ENCODE peak calls at places on chromosomes 5 and 9, in seven cellular contexts. W, F, T, N, E, S and B are unnamed samples.

GRCh38 chr5:33675958-33676464 is 215.8 kb downstream of the ADAMTS12 start:
- DNase-seq in S (no peak), W (no peak), T (no peak), N (no peak), F (no peak), E (no peak), B (no peak)

GRCh38 chr9:89865357-89865756 is 260.5 kb downstream of the GADD45G start:
- DNase-seq in T (no peak), E (no peak), W (no peak), S (no peak), N (no peak), F (no peak), B (no peak)

GRCh38 chr5:59483971-59484472 is 409.5 kb downstream of the PDE4D start:
- DNase-seq in E (no peak), W (no peak), T (peak), N (no peak), S (no peak), F (no peak), B (peak)

GRCh38 chr5:54676466-54676865 is 158.9 kb downstream of the SNX18 start:
- DNase-seq in T (no peak), E (no peak), F (no peak), S (no peak), W (no peak), N (no peak), B (no peak)

GRCh38 chr9:70614786-70615565 is 200.5 kb upstream of the KLF9 start:
- DNase-seq in T (no peak), E (no peak), W (no peak), F (no peak), N (no peak), S (no peak), B (no peak)

GRCh38 chr5:76388236-76388635 is 14.8 kb upstream of the IQGAP2 start:
- DNase-seq in N (no peak), W (no peak), E (no peak), F (no peak), S (no peak), T (no peak), B (no peak)

GRCh38 chr5:22852807-22853670 is at the start of gene CDH12:
- DNase-seq in W (no peak), N (no peak), T (peak), S (peak), E (peak), F (peak), B (peak)

GRCh38 chr9:20593551-20593950 is 28.7 kb downstream of the MLLT3 start:
- DNase-seq in E (no peak), F (no peak), T (peak), W (no peak), S (no peak), N (no peak), B (peak)

GRCh38 chr9:4220361-4220760 is 79.5 kb downstream of the GLIS3 start:
- DNase-seq in W (no peak), N (no peak), F (no peak), T (no peak), S (no peak), E (no peak), B (no peak)

GRCh38 chr5:180289433-180289832 is 2.5 kb downstream of the MAPK9 start:
- DNase-seq in N (no peak), T (peak), S (peak), E (no peak), W (no peak), F (no peak), B (peak)

GRCh38 chr5:37667846-37668245 is 172.0 kb downstream of the GDNF start:
- DNase-seq in N (no peak), W (no peak), E (no peak), F (no peak), T (no peak), S (no peak), B (no peak)

GRCh38 chr5:73418244-73418691 is 30.3 kb downstream of the FOXD1 start:
- DNase-seq in T (no peak), S (no peak), W (no peak), E (no peak), N (no peak), F (no peak), B (no peak)

GRCh38 chr9:16986441-16987387 is 116.2 kb upstream of the BNC2 start:
- DNase-seq in N (peak), T (peak), F (no peak), E (no peak), S (no peak), W (no peak), B (peak)

GRCh38 chr5:35777358-35778087 is 79.2 kb upstream of the IL7R start:
- DNase-seq in N (peak), T (peak), S (peak), E (peak), W (peak), F (peak), B (no peak)

GRCh38 chr5:20469390-20469789 is 481.4 kb upstream of the CDH18 start:
- DNase-seq in W (no peak), F (no peak), S (no peak), N (no peak), E (no peak), T (no peak), B (no peak)

GRCh38 chr9:37749129-37749528 is 4.5 kb upstream of the TRMT10B start:
- DNase-seq in F (no peak), W (no peak), T (no peak), E (no peak), S (no peak), N (no peak), B (no peak)

GRCh38 chr5:66653380-66653779 is 57.2 kb downstream of the MAST4 start:
- DNase-seq in F (no peak), W (no peak), S (no peak), T (peak), E (no peak), N (no peak), B (peak)

GRCh38 chr5:101942321-101942882 is 353.7 kb downstream of the SLCO4C1 start:
- DNase-seq in W (no peak), E (peak), N (no peak), S (peak), T (peak), F (peak), B (peak)

GRCh38 chr9:16417101-16417500 is 453.4 kb downstream of the BNC2 start:
- DNase-seq in E (no peak), F (no peak), S (no peak), T (peak), W (no peak), N (peak), B (no peak)

GRCh38 chr5:110218994-110219393 is 507.5 kb downstream of the TMEM232 start:
- DNase-seq in W (no peak), E (no peak), N (no peak), S (no peak), F (no peak), T (no peak), B (no peak)

GRCh38 chr5:149466457-149466972 is 84.7 kb downstream of the CSNK1A1 start:
- DNase-seq in T (peak), F (no peak), N (no peak), S (no peak), W (no peak), E (no peak), B (no peak)

GRCh38 chr5:90305022-90305720 is 104.4 kb downstream of the CETN3 start:
- DNase-seq in T (no peak), W (no peak), S (no peak), N (no peak), F (no peak), E (no peak), B (no peak)

GRCh38 chr5:105868038-105868775 is 1802.5 kb downstream of the EFNA5 start:
- DNase-seq in T (no peak), N (no peak), E (peak), F (no peak), S (peak), W (no peak), B (no peak)